ENCODE peak calls at places on chromosomes 12 and 14, in eight cellular contexts. One of them, this sample, is unnamed.

GRCh38 chr12:148676-149416 is 65.1 kb downstream of the SLC6A12 start:
- DNase-seq in gastrocnemius medialis: no peak
- DNase-seq in GM23338: no peak
- DNase-seq in A549: no peak
- DNase-seq in keratinocyte: no peak
- DNase-seq in HFF-Myc: no peak
- DNase-seq in choroid plexus epithelial cell: no peak
- DNase-seq in right lobe of liver: no peak
- DNase-seq in this sample: no peak

GRCh38 chr12:111767362-111768158 is 827 bp downstream of the ALDH2 start:
- DNase-seq in gastrocnemius medialis: no peak
- DNase-seq in GM23338: peak
- DNase-seq in A549: peak
- DNase-seq in keratinocyte: no peak
- DNase-seq in HFF-Myc: no peak
- DNase-seq in choroid plexus epithelial cell: peak
- DNase-seq in right lobe of liver: no peak
- DNase-seq in this sample: no peak

GRCh38 chr14:103286968-103287850 is 46.8 kb upstream of the EIF5 start:
- DNase-seq in gastrocnemius medialis: no peak
- DNase-seq in GM23338: no peak
- DNase-seq in A549: no peak
- DNase-seq in keratinocyte: no peak
- DNase-seq in HFF-Myc: no peak
- DNase-seq in choroid plexus epithelial cell: no peak
- DNase-seq in right lobe of liver: no peak
- DNase-seq in this sample: no peak

GRCh38 chr14:65412881-65413738 is 580 bp downstream of the FUT8 start:
- DNase-seq in gastrocnemius medialis: no peak
- DNase-seq in GM23338: peak
- DNase-seq in A549: peak
- DNase-seq in keratinocyte: no peak
- DNase-seq in HFF-Myc: no peak
- DNase-seq in choroid plexus epithelial cell: peak
- DNase-seq in right lobe of liver: peak
- DNase-seq in this sample: no peak

GRCh38 chr12:27447761-27448160 is 1.2 kb downstream of the SMCO2 start:
- DNase-seq in gastrocnemius medialis: no peak
- DNase-seq in GM23338: no peak
- DNase-seq in A549: no peak
- DNase-seq in keratinocyte: no peak
- DNase-seq in HFF-Myc: no peak
- DNase-seq in choroid plexus epithelial cell: no peak
- DNase-seq in right lobe of liver: no peak
- DNase-seq in this sample: no peak

GRCh38 chr14:46384611-46385010 is 267.0 kb downstream of the RPL10L start:
- DNase-seq in gastrocnemius medialis: no peak
- DNase-seq in GM23338: no peak
- DNase-seq in A549: no peak
- DNase-seq in keratinocyte: no peak
- DNase-seq in HFF-Myc: no peak
- DNase-seq in choroid plexus epithelial cell: no peak
- DNase-seq in right lobe of liver: no peak
- DNase-seq in this sample: no peak

GRCh38 chr14:75525969-75526368 is 3.7 kb downstream of the BATF start:
- DNase-seq in gastrocnemius medialis: no peak
- DNase-seq in GM23338: no peak
- DNase-seq in A549: no peak
- DNase-seq in keratinocyte: no peak
- DNase-seq in HFF-Myc: no peak
- DNase-seq in choroid plexus epithelial cell: no peak
- DNase-seq in right lobe of liver: no peak
- DNase-seq in this sample: no peak

GRCh38 chr12:48988030-48988649 is 10.0 kb downstream of the WNT1 start:
- DNase-seq in gastrocnemius medialis: no peak
- DNase-seq in GM23338: peak
- DNase-seq in A549: peak
- DNase-seq in keratinocyte: no peak
- DNase-seq in HFF-Myc: no peak
- DNase-seq in choroid plexus epithelial cell: peak
- DNase-seq in right lobe of liver: no peak
- DNase-seq in this sample: peak

GRCh38 chr12:46005151-46005797 is 14.9 kb upstream of the SCAF11 start:
- DNase-seq in gastrocnemius medialis: no peak
- DNase-seq in GM23338: no peak
- DNase-seq in A549: peak
- DNase-seq in keratinocyte: no peak
- DNase-seq in HFF-Myc: no peak
- DNase-seq in choroid plexus epithelial cell: peak
- DNase-seq in right lobe of liver: no peak
- DNase-seq in this sample: no peak

GRCh38 chr12:62813031-62813829 is 121.7 kb downstream of the PPM1H start:
- DNase-seq in gastrocnemius medialis: no peak
- DNase-seq in GM23338: peak
- DNase-seq in A549: peak
- DNase-seq in keratinocyte: no peak
- DNase-seq in HFF-Myc: peak
- DNase-seq in choroid plexus epithelial cell: peak
- DNase-seq in right lobe of liver: peak
- DNase-seq in this sample: peak

GRCh38 chr12:53569174-53569557 is 57.0 kb downstream of the ATF7 start:
- DNase-seq in gastrocnemius medialis: no peak
- DNase-seq in GM23338: peak
- DNase-seq in A549: no peak
- DNase-seq in keratinocyte: no peak
- DNase-seq in HFF-Myc: no peak
- DNase-seq in choroid plexus epithelial cell: peak
- DNase-seq in right lobe of liver: no peak
- DNase-seq in this sample: no peak

GRCh38 chr14:100155049-100155621 is 4.3 kb downstream of the DEGS2 start:
- DNase-seq in gastrocnemius medialis: no peak
- DNase-seq in GM23338: peak
- DNase-seq in A549: peak
- DNase-seq in keratinocyte: no peak
- DNase-seq in HFF-Myc: peak
- DNase-seq in choroid plexus epithelial cell: peak
- DNase-seq in right lobe of liver: no peak
- DNase-seq in this sample: peak

GRCh38 chr14:37142835-37143499 is 29.4 kb downstream of the SLC25A21 start:
- DNase-seq in gastrocnemius medialis: no peak
- DNase-seq in GM23338: no peak
- DNase-seq in A549: no peak
- DNase-seq in keratinocyte: no peak
- DNase-seq in HFF-Myc: no peak
- DNase-seq in choroid plexus epithelial cell: peak
- DNase-seq in right lobe of liver: no peak
- DNase-seq in this sample: no peak

GRCh38 chr14:104442611-104443390 is 136.8 kb upstream of the C14orf180 start:
- DNase-seq in gastrocnemius medialis: no peak
- DNase-seq in GM23338: no peak
- DNase-seq in A549: no peak
- DNase-seq in keratinocyte: no peak
- DNase-seq in HFF-Myc: no peak
- DNase-seq in choroid plexus epithelial cell: no peak
- DNase-seq in right lobe of liver: peak
- DNase-seq in this sample: no peak

GRCh38 chr14:32224731-32225377 is 21.8 kb upstream of the RNU6-8 start:
- DNase-seq in gastrocnemius medialis: peak
- DNase-seq in GM23338: peak
- DNase-seq in A549: peak
- DNase-seq in keratinocyte: no peak
- DNase-seq in HFF-Myc: peak
- DNase-seq in choroid plexus epithelial cell: peak
- DNase-seq in right lobe of liver: no peak
- DNase-seq in this sample: no peak

GRCh38 chr12:51818086-51818485 is 30.4 kb downstream of the FIGNL2 start:
- DNase-seq in gastrocnemius medialis: no peak
- DNase-seq in GM23338: no peak
- DNase-seq in A549: no peak
- DNase-seq in keratinocyte: no peak
- DNase-seq in HFF-Myc: no peak
- DNase-seq in choroid plexus epithelial cell: no peak
- DNase-seq in right lobe of liver: no peak
- DNase-seq in this sample: no peak

GRCh38 chr14:76574416-76574815 is 186.9 kb upstream of the VASH1 start:
- DNase-seq in gastrocnemius medialis: no peak
- DNase-seq in GM23338: no peak
- DNase-seq in A549: no peak
- DNase-seq in keratinocyte: no peak
- DNase-seq in HFF-Myc: no peak
- DNase-seq in choroid plexus epithelial cell: no peak
- DNase-seq in right lobe of liver: no peak
- DNase-seq in this sample: no peak

GRCh38 chr12:32455607-32456063 is 56.3 kb downstream of the FGD4 start:
- DNase-seq in gastrocnemius medialis: no peak
- DNase-seq in GM23338: peak
- DNase-seq in A549: peak
- DNase-seq in keratinocyte: peak
- DNase-seq in HFF-Myc: peak
- DNase-seq in choroid plexus epithelial cell: peak
- DNase-seq in right lobe of liver: no peak
- DNase-seq in this sample: peak

GRCh38 chr12:110073049-110073831 is 24.9 kb upstream of the C12orf76 start:
- DNase-seq in gastrocnemius medialis: no peak
- DNase-seq in GM23338: peak
- DNase-seq in A549: no peak
- DNase-seq in keratinocyte: no peak
- DNase-seq in HFF-Myc: no peak
- DNase-seq in choroid plexus epithelial cell: no peak
- DNase-seq in right lobe of liver: peak
- DNase-seq in this sample: peak

GRCh38 chr14:67187826-67188225 is 1.4 kb upstream of the GARIN2 start:
- DNase-seq in gastrocnemius medialis: no peak
- DNase-seq in GM23338: no peak
- DNase-seq in A549: no peak
- DNase-seq in keratinocyte: peak
- DNase-seq in HFF-Myc: peak
- DNase-seq in choroid plexus epithelial cell: peak
- DNase-seq in right lobe of liver: no peak
- DNase-seq in this sample: no peak

GRCh38 chr12:115866909-115867525 is 410.5 kb downstream of the MED13L start:
- DNase-seq in gastrocnemius medialis: no peak
- DNase-seq in GM23338: peak
- DNase-seq in A549: peak
- DNase-seq in keratinocyte: no peak
- DNase-seq in HFF-Myc: no peak
- DNase-seq in choroid plexus epithelial cell: peak
- DNase-seq in right lobe of liver: no peak
- DNase-seq in this sample: no peak
- TF ChIP-seq CTCF in gastrocnemius medialis: no peak
- TF ChIP-seq CTCF in GM23338: peak
- TF ChIP-seq CTCF in A549: peak
- TF ChIP-seq CTCF in keratinocyte: peak
- TF ChIP-seq CTCF in HFF-Myc: peak
- TF ChIP-seq CTCF in choroid plexus epithelial cell: peak
- TF ChIP-seq CTCF in right lobe of liver: no peak
- TF ChIP-seq CTCF in this sample: no peak

DNA sequence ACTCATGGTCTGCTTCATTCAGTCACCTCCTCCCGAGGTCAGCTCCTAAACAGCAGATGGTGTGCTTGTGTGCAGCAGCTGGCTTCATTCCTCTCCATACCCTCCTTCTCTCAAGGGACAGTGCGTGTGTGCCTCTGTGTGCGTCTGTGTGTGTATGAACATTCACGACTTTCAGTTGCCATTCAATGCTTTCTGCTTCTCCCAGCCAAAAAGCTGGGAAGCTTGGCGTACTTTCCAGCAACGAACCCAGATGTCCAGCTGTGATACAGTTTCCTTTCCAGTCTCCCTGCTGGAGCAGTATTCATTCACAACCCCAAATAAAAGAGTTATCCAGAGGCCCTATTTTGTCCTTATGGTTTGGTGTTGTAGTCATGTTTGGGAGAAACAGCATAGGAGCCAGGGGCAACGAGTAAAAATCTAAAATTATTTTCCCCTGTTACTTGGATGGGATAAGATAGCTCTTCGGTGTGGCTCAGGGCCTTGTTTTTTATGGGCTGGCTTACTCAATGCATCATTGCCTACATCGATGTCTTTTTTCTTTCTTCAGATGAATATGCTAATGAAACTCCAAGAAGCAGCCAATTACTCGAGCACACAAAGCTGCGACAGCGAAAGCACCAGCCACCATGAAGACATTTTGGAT is 379.3 kb downstream of the NAV3 start:
- DNase-seq in gastrocnemius medialis: no peak
- DNase-seq in GM23338: no peak
- DNase-seq in A549: no peak
- DNase-seq in keratinocyte: no peak
- DNase-seq in HFF-Myc: no peak
- DNase-seq in choroid plexus epithelial cell: peak
- DNase-seq in right lobe of liver: no peak
- DNase-seq in this sample: no peak
- TF ChIP-seq CTCF in gastrocnemius medialis: no peak
- TF ChIP-seq CTCF in GM23338: no peak
- TF ChIP-seq CTCF in A549: no peak
- TF ChIP-seq CTCF in keratinocyte: no peak
- TF ChIP-seq CTCF in HFF-Myc: no peak
- TF ChIP-seq CTCF in choroid plexus epithelial cell: no peak
- TF ChIP-seq CTCF in right lobe of liver: no peak
- TF ChIP-seq CTCF in this sample: no peak

DNA sequence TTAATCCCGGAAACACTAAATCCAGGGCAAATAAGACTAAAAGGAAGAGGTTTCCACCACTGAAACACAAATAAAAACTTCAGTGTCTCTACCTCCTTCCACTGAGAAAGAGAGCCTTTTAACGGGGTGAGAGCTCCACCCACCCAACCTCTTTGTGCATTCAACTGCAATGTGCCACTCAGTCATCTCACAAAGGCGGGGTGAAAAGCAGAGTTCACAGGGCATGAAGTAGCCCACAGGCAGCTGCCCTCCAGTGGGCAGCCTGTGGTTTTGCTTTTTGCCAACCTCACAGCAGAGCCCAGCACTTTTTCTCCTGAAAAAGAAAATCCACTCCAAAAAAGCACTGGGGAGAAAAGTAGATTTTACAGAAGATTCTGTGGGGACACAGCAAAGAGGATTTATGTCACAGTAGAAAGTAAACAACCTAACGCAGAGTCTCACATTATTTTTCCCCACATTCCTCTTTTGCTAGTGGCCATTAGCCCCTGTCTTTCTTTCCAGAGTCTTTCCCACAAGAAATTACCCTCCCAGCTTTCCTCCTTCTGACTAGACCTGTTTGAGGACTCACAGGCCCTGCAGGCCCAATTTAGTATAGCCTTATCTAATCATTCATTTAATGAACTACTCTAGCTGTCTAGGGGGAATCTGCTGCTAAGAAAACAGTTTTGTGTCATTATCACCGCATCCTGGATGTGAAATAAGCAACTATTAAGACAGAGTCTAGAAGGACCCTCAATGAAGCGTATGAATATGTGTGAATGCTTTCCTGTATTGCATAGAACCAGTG is 753.8 kb upstream of the FOXG1 start:
- DNase-seq in gastrocnemius medialis: no peak
- DNase-seq in GM23338: peak
- DNase-seq in A549: no peak
- DNase-seq in keratinocyte: no peak
- DNase-seq in HFF-Myc: no peak
- DNase-seq in choroid plexus epithelial cell: no peak
- DNase-seq in right lobe of liver: no peak
- DNase-seq in this sample: no peak
- TF ChIP-seq CTCF in gastrocnemius medialis: no peak
- TF ChIP-seq CTCF in GM23338: peak
- TF ChIP-seq CTCF in A549: no peak
- TF ChIP-seq CTCF in keratinocyte: no peak
- TF ChIP-seq CTCF in HFF-Myc: no peak
- TF ChIP-seq CTCF in choroid plexus epithelial cell: no peak
- TF ChIP-seq CTCF in right lobe of liver: no peak
- TF ChIP-seq CTCF in this sample: no peak

GRCh38 chr12:41745593-41745992 is 399.1 kb downstream of the GXYLT1 start:
- DNase-seq in gastrocnemius medialis: no peak
- DNase-seq in GM23338: peak
- DNase-seq in A549: no peak
- DNase-seq in keratinocyte: no peak
- DNase-seq in HFF-Myc: no peak
- DNase-seq in choroid plexus epithelial cell: no peak
- DNase-seq in right lobe of liver: no peak
- DNase-seq in this sample: no peak
- TF ChIP-seq CTCF in gastrocnemius medialis: no peak
- TF ChIP-seq CTCF in GM23338: peak
- TF ChIP-seq CTCF in A549: no peak
- TF ChIP-seq CTCF in keratinocyte: no peak
- TF ChIP-seq CTCF in HFF-Myc: no peak
- TF ChIP-seq CTCF in choroid plexus epithelial cell: no peak
- TF ChIP-seq CTCF in right lobe of liver: no peak
- TF ChIP-seq CTCF in this sample: no peak